ENCODE peak calls at places on chromosome 14, in four cellular contexts. C is K562, T is GM12878, U is HepG2. R is an unnamed sample.

GRCh38 chr14:92759300-92759678 is 10.9 kb upstream of the LGMN start:
- DNase-seq in U (no peak), C (peak), T (no peak), R (no peak)

GRCh38 chr14:92510972-92511371 is 2.6 kb upstream of the RIN3 start:
- DNase-seq in T (no peak), C (no peak), U (peak), R (no peak)

GRCh38 chr14:50951032-50951431 is 6.7 kb upstream of the PYGL start:
- DNase-seq in T (no peak), U (no peak), C (no peak), R (no peak)

GRCh38 chr14:62957562-62957961 is 87.7 kb downstream of the KCNH5 start:
- DNase-seq in T (no peak), C (no peak), U (no peak), R (no peak)

GRCh38 chr14:54435500-54435981 is 5.6 kb downstream of the CNIH1 start:
- DNase-seq in T (no peak), C (peak), U (no peak), R (no peak)

GRCh38 chr14:94560782-94561655 is at the start of gene SERPINA4:
- DNase-seq in C (no peak), T (no peak), U (peak), R (no peak)

GRCh38 chr14:84496677-84497076 is 1033.3 kb upstream of the FLRT2 start:
- DNase-seq in U (no peak), C (no peak), T (no peak), R (no peak)

GRCh38 chr14:21070083-21070609 is at the start of gene ARHGEF40:
- DNase-seq in C (peak), T (no peak), U (no peak), R (peak)

GRCh38 chr14:100807979-100808734 is 17.8 kb upstream of the MEG3 start:
- DNase-seq in C (no peak), T (no peak), U (no peak), R (no peak)

GRCh38 chr14:100813291-100813690 is 12.6 kb upstream of the MEG3 start:
- DNase-seq in T (no peak), C (no peak), U (no peak), R (no peak)

GRCh38 chr14:100807496-100807895 is 18.4 kb upstream of the MEG3 start:
- DNase-seq in C (no peak), U (no peak), T (no peak), R (no peak)

GRCh38 chr14:100810435-100810834 is 15.5 kb upstream of the MEG3 start:
- DNase-seq in T (no peak), C (no peak), U (no peak), R (no peak)

DNA sequence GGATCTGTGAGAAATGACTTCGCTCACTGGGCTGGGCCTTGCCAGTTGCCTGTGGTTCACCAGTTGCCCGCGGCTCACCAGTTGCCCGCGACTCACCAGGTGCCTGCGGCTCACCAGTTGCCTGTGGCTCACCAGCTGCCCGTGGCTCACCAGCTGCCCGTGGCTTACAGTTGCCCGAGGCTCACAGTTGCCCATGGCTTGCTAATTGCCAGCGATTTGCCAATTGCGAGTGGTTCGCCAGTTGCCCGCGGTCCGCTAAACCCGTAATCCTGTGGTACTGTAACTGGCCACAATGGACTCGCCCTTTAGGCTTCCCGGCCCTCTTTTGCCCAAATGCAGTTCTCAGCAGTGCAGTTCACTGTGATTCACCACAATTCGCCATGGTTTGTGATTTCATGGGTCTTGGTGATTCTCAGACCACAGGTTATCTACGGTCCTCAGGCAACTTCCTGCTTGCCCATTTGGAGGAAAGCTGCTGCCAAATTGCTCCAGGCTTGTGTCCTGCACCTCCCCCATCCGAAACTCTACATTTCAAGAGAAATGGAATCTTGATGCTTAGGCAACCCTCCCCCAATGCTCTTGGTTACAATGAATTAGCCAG is 15.0 kb upstream of the MEG3 start:
- DNase-seq in U (no peak), T (no peak), C (no peak), R (no peak)
- TF ChIP-seq FOXM1 in U (no peak), T (no peak), C (no peak), R (no peak)

GRCh38 chr14:97580923-97581495 is 783.8 kb downstream of the VRK1 start:
- DNase-seq in U (no peak), C (no peak), T (no peak), R (no peak)
- TF ChIP-seq FOXK2 in U (no peak), C (no peak), T (no peak), R (no peak)

GRCh38 chr14:71246539-71246938 is 339.3 kb downstream of the PCNX1 start:
- DNase-seq in T (no peak), C (no peak), U (no peak), R (no peak)

GRCh38 chr14:71247106-71247505 is 339.8 kb downstream of the PCNX1 start:
- DNase-seq in C (no peak), T (no peak), U (no peak), R (no peak)

GRCh38 chr14:71244341-71244740 is 337.1 kb downstream of the PCNX1 start:
- DNase-seq in U (no peak), T (no peak), C (no peak), R (no peak)

GRCh38 chr14:71243697-71244096 is 336.4 kb downstream of the PCNX1 start:
- DNase-seq in T (no peak), U (no peak), C (no peak), R (no peak)

GRCh38 chr14:71245659-71246361 is 338.6 kb downstream of the PCNX1 start:
- DNase-seq in U (no peak), T (no peak), C (no peak), R (no peak)
- TF ChIP-seq FOXM1 in U (no peak), T (no peak), C (no peak), R (no peak)

GRCh38 chr14:104349950-104350349 is 211.6 kb downstream of the KIF26A start:
- DNase-seq in T (no peak), C (no peak), U (no peak), R (no peak)

GRCh38 chr14:104346608-104347007 is 208.2 kb downstream of the KIF26A start:
- DNase-seq in T (no peak), C (no peak), U (no peak), R (no peak)

GRCh38 chr14:104346112-104346462 is 207.7 kb downstream of the KIF26A start:
- DNase-seq in U (no peak), C (no peak), T (no peak), R (no peak)

GRCh38 chr14:104350463-104351185 is 212.2 kb downstream of the KIF26A start:
- DNase-seq in T (no peak), C (no peak), U (no peak), R (no peak)

DNA sequence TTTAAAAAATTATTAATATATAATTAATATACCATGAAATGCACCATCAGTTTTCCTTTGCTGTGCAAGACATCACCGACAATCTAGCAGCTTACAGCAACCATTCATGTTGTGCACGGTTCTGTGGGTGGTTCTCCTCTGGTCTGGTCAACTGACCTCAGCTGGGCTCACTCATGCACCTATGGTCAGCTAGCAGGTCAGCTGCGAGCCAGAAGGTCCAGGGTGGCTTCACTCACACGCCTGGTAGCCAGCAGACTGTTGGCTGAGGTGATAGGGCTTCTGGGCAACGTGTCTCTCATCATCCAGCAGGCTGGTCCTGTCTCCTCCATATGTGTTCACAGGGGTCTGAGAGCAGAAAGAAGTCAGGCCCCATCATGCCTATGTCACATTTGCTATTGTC is 210.4 kb downstream of the KIF26A start:
- DNase-seq in C (no peak), T (no peak), U (no peak), R (no peak)
- TF ChIP-seq FOXK2 in C (no peak), T (no peak), U (no peak), R (no peak)

DNA sequence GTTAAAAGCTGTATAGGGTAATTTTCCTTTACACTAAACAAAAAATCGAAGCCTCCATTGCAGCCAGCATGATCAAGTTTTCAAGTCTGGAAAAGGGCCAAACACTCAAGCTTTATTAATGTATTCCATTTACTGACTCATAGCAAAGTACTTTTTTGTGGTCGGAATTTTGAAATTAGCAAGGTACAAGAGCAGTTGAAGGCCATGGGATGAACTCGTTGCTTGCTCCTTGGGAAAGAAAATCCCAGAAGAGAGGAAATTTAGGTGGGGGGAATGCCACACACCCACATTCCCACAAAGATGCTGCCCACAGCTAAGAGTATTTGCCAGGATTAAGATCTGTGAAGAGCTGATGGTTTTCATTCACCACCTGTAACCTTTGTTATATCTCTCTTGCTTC is 333.7 kb downstream of the EGLN3 start:
- DNase-seq in T (no peak), C (no peak), U (no peak), R (no peak)
- TF ChIP-seq FOXM1 in T (no peak), C (no peak), U (no peak), R (no peak)

GRCh38 chr14:40218282-40218941 is 786.2 kb upstream of the FBXO33 start:
- DNase-seq in T (no peak), C (no peak), U (no peak), R (no peak)
- TF ChIP-seq FOXK2 in T (no peak), C (no peak), U (no peak), R (no peak)

R was measured in HEK293T.